ENCODE peak calls at places on chromosomes 5 and 9, in six cellular contexts. B is BJ, H is neural progenitor cell, Q is AG04450, Y is prostate gland, M is ovary. R is an unnamed sample.

GRCh38 chr9:93668261-93668871 is 92.0 kb downstream of the PHF2 start:
- DNase-seq in H (peak), Y (no peak), B (no peak), M (peak), Q (no peak), R (peak)

GRCh38 chr5:110757118-110757729 is 18.4 kb downstream of the SLC25A46 start:
- DNase-seq in Q (no peak), H (peak), Y (no peak), B (no peak), M (no peak), R (no peak)

GRCh38 chr5:173721259-173722232 is 105.1 kb upstream of the BOD1 start:
- DNase-seq in Q (no peak), H (no peak), Y (no peak), B (no peak), M (no peak), R (no peak)

GRCh38 chr5:143738415-143739401 is 73.3 kb upstream of the HMHB1 start:
- DNase-seq in Y (no peak), M (no peak), B (no peak), H (no peak), Q (no peak), R (no peak)

GRCh38 chr5:38515648-38516047 is 40.8 kb downstream of the LIFR start:
- DNase-seq in B (no peak), Y (no peak), H (peak), M (no peak), Q (no peak), R (no peak)

GRCh38 chr9:131823701-131824146 is 83.8 kb upstream of the RAPGEF1 start:
- DNase-seq in B (no peak), Q (no peak), Y (no peak), M (no peak), H (no peak), R (peak)

GRCh38 chr5:117189772-117190171 is 615.1 kb upstream of the SEMA6A start:
- DNase-seq in B (no peak), M (no peak), Y (no peak), H (no peak), Q (no peak), R (no peak)

GRCh38 chr9:115118471-115119156 is 657 bp upstream of the TNC start:
- DNase-seq in B (peak), Q (peak), Y (peak), M (no peak), H (peak), R (peak)

GRCh38 chr5:159212667-159213462 is 3.5 kb upstream of the RNF145 start:
- DNase-seq in Y (no peak), M (no peak), H (no peak), Q (no peak), B (no peak), R (no peak)

GRCh38 chr5:44952376-44952775 is 143.6 kb downstream of the MRPS30 start:
- DNase-seq in Q (no peak), B (no peak), Y (no peak), H (peak), M (no peak), R (peak)

GRCh38 chr9:35816708-35817107 is 1.9 kb upstream of the HINT2 start:
- DNase-seq in M (no peak), Y (no peak), B (no peak), H (peak), Q (no peak), R (peak)

GRCh38 chr9:76680716-76681431 is 83.4 kb upstream of the PCA3 start:
- DNase-seq in M (no peak), Y (no peak), Q (no peak), H (no peak), B (no peak), R (no peak)

GRCh38 chr5:137613554-137614265 is 114.6 kb upstream of the SPOCK1 start:
- DNase-seq in Y (no peak), Q (no peak), M (no peak), H (no peak), B (no peak), R (no peak)

GRCh38 chr5:173707392-173707791 is 90.9 kb upstream of the BOD1 start:
- DNase-seq in Y (peak), H (no peak), Q (no peak), B (no peak), M (no peak), R (peak)

GRCh38 chr5:16849821-16850220 is 86.3 kb downstream of the MYO10 start:
- DNase-seq in B (no peak), M (no peak), Y (no peak), Q (no peak), H (peak), R (no peak)

GRCh38 chr5:64834037-64834436 is 65.3 kb downstream of the CWC27 start:
- DNase-seq in Q (no peak), H (no peak), M (no peak), Y (no peak), B (no peak), R (no peak)

GRCh38 chr5:38453506-38453905 is 102.9 kb downstream of the LIFR start:
- DNase-seq in M (no peak), B (no peak), Y (no peak), H (no peak), Q (no peak), R (no peak)

GRCh38 chr5:98774192-98775046 is 956 bp downstream of the RGMB start:
- DNase-seq in Y (peak), B (no peak), H (peak), Q (no peak), M (peak), R (peak)

GRCh38 chr5:83528439-83528769 is 56.9 kb downstream of the VCAN start:
- DNase-seq in H (no peak), Q (no peak), M (no peak), Y (no peak), B (no peak), R (no peak)

GRCh38 chr9:114954986-114955623 is 24.7 kb upstream of the TNFSF8 start:
- DNase-seq in Y (no peak), B (no peak), H (no peak), Q (no peak), M (no peak), R (no peak)

GRCh38 chr5:73266309-73266708 is 93.3 kb downstream of the TMEM174 start:
- DNase-seq in B (no peak), Q (no peak), M (no peak), H (no peak), Y (no peak), R (no peak)

GRCh38 chr5:127074466-127074865 is 1.2 kb upstream of the C5orf63 start:
- DNase-seq in H (no peak), M (no peak), Y (no peak), B (no peak), Q (no peak), R (no peak)

GRCh38 chr5:131217791-131218190 is 46.1 kb upstream of the CDC42SE2 start:
- DNase-seq in H (no peak), Y (no peak), B (no peak), M (no peak), Q (no peak), R (no peak)

GRCh38 chr5:163534476-163535172 is 29.2 kb downstream of the MAT2B start:
- DNase-seq in H (no peak), M (no peak), B (no peak), Y (no peak), Q (no peak), R (no peak)

GRCh38 chr9:79799691-79800345 is 228.1 kb downstream of the TLE4 start:
- DNase-seq in Q (no peak), B (no peak), M (no peak), H (no peak), Y (no peak), R (no peak)

GRCh38 chr5:169880012-169880673 is 100.2 kb downstream of the INSYN2B start:
- DNase-seq in Q (no peak), Y (no peak), M (no peak), H (no peak), B (no peak), R (no peak)

GRCh38 chr9:16708638-16709435 is 161.6 kb downstream of the BNC2 start:
- DNase-seq in H (peak), B (no peak), M (no peak), Y (no peak), Q (no peak), R (peak)

GRCh38 chr5:488744-489688 is 35.2 kb downstream of the SLC9A3 start:
- DNase-seq in M (no peak), Y (no peak), B (no peak), H (no peak), Q (no peak), R (no peak)
- TF ChIP-seq CTCF in M (no peak), Y (no peak), B (no peak), H (no peak), Q (no peak), R (no peak)

GRCh38 chr9:134381671-134382505 is 55.6 kb downstream of the RXRA start:
- DNase-seq in Y (no peak), H (no peak), M (no peak), B (no peak), Q (no peak), R (no peak)
- TF ChIP-seq CTCF in Y (no peak), H (peak), M (no peak), B (no peak), Q (peak), R (peak)

GRCh38 chr5:132753135-132753987 is 6.1 kb downstream of the CCNI2 start:
- DNase-seq in Q (no peak), Y (peak), B (no peak), H (peak), M (no peak), R (no peak)
- TF ChIP-seq CTCF in Q (peak), Y (no peak), B (peak), H (peak), M (no peak), R (no peak)

GRCh38 chr9:125644819-125645507 is 62.0 kb downstream of the MAPKAP1 start:
- DNase-seq in B (no peak), Q (no peak), Y (no peak), H (peak), M (no peak), R (no peak)
- TF ChIP-seq CTCF in B (no peak), Q (no peak), Y (no peak), H (no peak), M (no peak), R (no peak)